ENCODE peak calls at places on chromosomes 12 and 14, in seven cellular contexts. One of them, this sample, is unnamed.

GRCh38 chr14:69326611-69327010 is 66.7 kb downstream of the GALNT16 start:
- DNase-seq in K562: no peak
- DNase-seq in SK-N-SH: no peak
- DNase-seq in H1: no peak
- DNase-seq in GM12892: no peak
- DNase-seq in GM12891: no peak
- DNase-seq in GM12878: no peak
- DNase-seq in this sample: no peak

GRCh38 chr12:58285551-58285950 is 344.2 kb downstream of the ATP23 start:
- DNase-seq in K562: no peak
- DNase-seq in SK-N-SH: no peak
- DNase-seq in H1: peak; percentile 54
- DNase-seq in GM12892: no peak
- DNase-seq in GM12891: no peak
- DNase-seq in GM12878: no peak
- DNase-seq in this sample: no peak

GRCh38 chr14:104135904-104136471 is 2.4 kb upstream of the KIF26A start:
- DNase-seq in K562: no peak
- DNase-seq in SK-N-SH: peak; percentile 90
- DNase-seq in H1: peak; percentile 70
- DNase-seq in GM12892: no peak
- DNase-seq in GM12891: no peak
- DNase-seq in GM12878: no peak
- DNase-seq in this sample: no peak

GRCh38 chr14:54136894-54137665 is 180.5 kb upstream of the BMP4 start:
- DNase-seq in K562: no peak
- DNase-seq in SK-N-SH: no peak
- DNase-seq in H1: no peak
- DNase-seq in GM12892: no peak
- DNase-seq in GM12891: no peak
- DNase-seq in GM12878: no peak
- DNase-seq in this sample: peak; percentile 47

GRCh38 chr12:52216807-52217206 is 16.2 kb upstream of the KRT7 start:
- DNase-seq in K562: no peak
- DNase-seq in SK-N-SH: no peak
- DNase-seq in H1: no peak
- DNase-seq in GM12892: no peak
- DNase-seq in GM12891: no peak
- DNase-seq in GM12878: no peak
- DNase-seq in this sample: no peak

GRCh38 chr12:75783093-75783877 is 248.3 kb downstream of the PHLDA1 start:
- DNase-seq in K562: no peak
- DNase-seq in SK-N-SH: no peak
- DNase-seq in H1: no peak
- DNase-seq in GM12892: no peak
- DNase-seq in GM12891: no peak
- DNase-seq in GM12878: no peak
- DNase-seq in this sample: no peak

GRCh38 chr14:21734457-21735074 is 60.9 kb upstream of the OR4E1 start:
- DNase-seq in K562: peak; percentile 19
- DNase-seq in SK-N-SH: peak; percentile 31
- DNase-seq in H1: no peak
- DNase-seq in GM12892: no peak
- DNase-seq in GM12891: peak; percentile 5
- DNase-seq in GM12878: peak; percentile 12
- DNase-seq in this sample: peak; percentile 75

GRCh38 chr14:34785223-34786006 is 71.0 kb upstream of the CFL2 start:
- DNase-seq in K562: no peak
- DNase-seq in SK-N-SH: no peak
- DNase-seq in H1: no peak
- DNase-seq in GM12892: peak; percentile 5
- DNase-seq in GM12891: peak; percentile 11
- DNase-seq in GM12878: no peak
- DNase-seq in this sample: no peak

GRCh38 chr12:123908884-123909807 is 63.5 kb downstream of the CCDC92 start:
- DNase-seq in K562: no peak
- DNase-seq in SK-N-SH: no peak
- DNase-seq in H1: no peak
- DNase-seq in GM12892: no peak
- DNase-seq in GM12891: no peak
- DNase-seq in GM12878: no peak
- DNase-seq in this sample: no peak

GRCh38 chr14:64191756-64192155 is 102.4 kb downstream of the ESR2 start:
- DNase-seq in K562: no peak
- DNase-seq in SK-N-SH: no peak
- DNase-seq in H1: no peak
- DNase-seq in GM12892: no peak
- DNase-seq in GM12891: no peak
- DNase-seq in GM12878: no peak
- DNase-seq in this sample: no peak

GRCh38 chr14:81991998-81992397 is 458.3 kb upstream of the SEL1L start:
- DNase-seq in K562: no peak
- DNase-seq in SK-N-SH: no peak
- DNase-seq in H1: no peak
- DNase-seq in GM12892: no peak
- DNase-seq in GM12891: no peak
- DNase-seq in GM12878: no peak
- DNase-seq in this sample: no peak

GRCh38 chr14:95482967-95483842 is 33.2 kb downstream of the SYNE3 start:
- DNase-seq in K562: no peak
- DNase-seq in SK-N-SH: no peak
- DNase-seq in H1: no peak
- DNase-seq in GM12892: no peak
- DNase-seq in GM12891: no peak
- DNase-seq in GM12878: no peak
- DNase-seq in this sample: peak; percentile 49

GRCh38 chr14:29865299-29865698 is 62.3 kb downstream of the PRKD1 start:
- DNase-seq in K562: no peak
- DNase-seq in SK-N-SH: no peak
- DNase-seq in H1: no peak
- DNase-seq in GM12892: no peak
- DNase-seq in GM12891: no peak
- DNase-seq in GM12878: no peak
- DNase-seq in this sample: no peak

GRCh38 chr12:97977870-97978269 is 515.3 kb downstream of the RMST start:
- DNase-seq in K562: no peak
- DNase-seq in SK-N-SH: peak; percentile 16
- DNase-seq in H1: no peak
- DNase-seq in GM12892: no peak
- DNase-seq in GM12891: no peak
- DNase-seq in GM12878: no peak
- DNase-seq in this sample: no peak

GRCh38 chr14:70721542-70721941 is 79.8 kb downstream of the TTC9 start:
- DNase-seq in K562: no peak
- DNase-seq in SK-N-SH: no peak
- DNase-seq in H1: no peak
- DNase-seq in GM12892: no peak
- DNase-seq in GM12891: no peak
- DNase-seq in GM12878: no peak
- DNase-seq in this sample: peak; percentile 40

GRCh38 chr14:31419179-31420012 is 954 bp downstream of the HEATR5A start:
- DNase-seq in K562: no peak
- DNase-seq in SK-N-SH: no peak
- DNase-seq in H1: no peak
- DNase-seq in GM12892: no peak
- DNase-seq in GM12891: peak; percentile 7
- DNase-seq in GM12878: no peak
- DNase-seq in this sample: no peak

GRCh38 chr14:55151601-55152000 is 22.5 kb downstream of the LGALS3 start:
- DNase-seq in K562: no peak
- DNase-seq in SK-N-SH: no peak
- DNase-seq in H1: no peak
- DNase-seq in GM12892: no peak
- DNase-seq in GM12891: no peak
- DNase-seq in GM12878: no peak
- DNase-seq in this sample: no peak

GRCh38 chr12:51442324-51442723 is 17.7 kb downstream of the SLC4A8 start:
- DNase-seq in K562: no peak
- DNase-seq in SK-N-SH: no peak
- DNase-seq in H1: no peak
- DNase-seq in GM12892: no peak
- DNase-seq in GM12891: no peak
- DNase-seq in GM12878: no peak
- DNase-seq in this sample: no peak

GRCh38 chr14:69996197-69996596 is 117.0 kb downstream of the SMOC1 start:
- DNase-seq in K562: no peak
- DNase-seq in SK-N-SH: no peak
- DNase-seq in H1: no peak
- DNase-seq in GM12892: no peak
- DNase-seq in GM12891: no peak
- DNase-seq in GM12878: no peak
- DNase-seq in this sample: no peak

GRCh38 chr14:51507556-51508511 is 143.9 kb upstream of the FRMD6 start:
- DNase-seq in K562: no peak
- DNase-seq in SK-N-SH: peak; percentile 68
- DNase-seq in H1: no peak
- DNase-seq in GM12892: no peak
- DNase-seq in GM12891: no peak
- DNase-seq in GM12878: no peak
- DNase-seq in this sample: no peak
- TF ChIP-seq TAF1 in K562: no peak
- TF ChIP-seq TAF1 in SK-N-SH: no peak
- TF ChIP-seq TAF1 in H1: no peak
- TF ChIP-seq TAF1 in GM12892: no peak
- TF ChIP-seq TAF1 in GM12891: no peak
- TF ChIP-seq TAF1 in GM12878: no peak
- TF ChIP-seq TAF1 in this sample: no peak

GRCh38 chr12:49059385-49060232 is 985 bp downstream of the KMT2D start:
- DNase-seq in K562: peak; percentile 55
- DNase-seq in SK-N-SH: no peak
- DNase-seq in H1: peak; percentile 66
- DNase-seq in GM12892: no peak
- DNase-seq in GM12891: peak; percentile 24
- DNase-seq in GM12878: no peak
- DNase-seq in this sample: no peak

GRCh38 chr12:49059063-49059384 is 1.6 kb downstream of the KMT2D start:
- DNase-seq in K562: no peak
- DNase-seq in SK-N-SH: peak; percentile 36
- DNase-seq in H1: no peak
- DNase-seq in GM12892: no peak
- DNase-seq in GM12891: no peak
- DNase-seq in GM12878: no peak
- DNase-seq in this sample: no peak

GRCh38 chr12:49055978-49056754 is 4.4 kb downstream of the KMT2D start:
- DNase-seq in K562: peak; percentile 84
- DNase-seq in SK-N-SH: peak; percentile 81
- DNase-seq in H1: no peak
- DNase-seq in GM12892: peak; percentile 74
- DNase-seq in GM12891: peak; percentile 80
- DNase-seq in GM12878: peak; percentile 65
- DNase-seq in this sample: peak; percentile 62

GRCh38 chr12:49058366-49059062 is 2.1 kb downstream of the KMT2D start:
- DNase-seq in K562: no peak
- DNase-seq in SK-N-SH: peak; percentile 27
- DNase-seq in H1: no peak
- DNase-seq in GM12892: no peak
- DNase-seq in GM12891: peak; percentile 5
- DNase-seq in GM12878: no peak
- DNase-seq in this sample: no peak

GRCh38 chr12:49057888-49058287 is 2.7 kb downstream of the KMT2D start:
- DNase-seq in K562: no peak
- DNase-seq in SK-N-SH: peak; percentile 13
- DNase-seq in H1: no peak
- DNase-seq in GM12892: no peak
- DNase-seq in GM12891: no peak
- DNase-seq in GM12878: no peak
- DNase-seq in this sample: no peak
- TF ChIP-seq TAF1 in K562: no peak
- TF ChIP-seq TAF1 in SK-N-SH: no peak
- TF ChIP-seq TAF1 in H1: no peak
- TF ChIP-seq TAF1 in GM12892: no peak
- TF ChIP-seq TAF1 in GM12891: no peak
- TF ChIP-seq TAF1 in GM12878: no peak
- TF ChIP-seq TAF1 in this sample: no peak

DNA sequence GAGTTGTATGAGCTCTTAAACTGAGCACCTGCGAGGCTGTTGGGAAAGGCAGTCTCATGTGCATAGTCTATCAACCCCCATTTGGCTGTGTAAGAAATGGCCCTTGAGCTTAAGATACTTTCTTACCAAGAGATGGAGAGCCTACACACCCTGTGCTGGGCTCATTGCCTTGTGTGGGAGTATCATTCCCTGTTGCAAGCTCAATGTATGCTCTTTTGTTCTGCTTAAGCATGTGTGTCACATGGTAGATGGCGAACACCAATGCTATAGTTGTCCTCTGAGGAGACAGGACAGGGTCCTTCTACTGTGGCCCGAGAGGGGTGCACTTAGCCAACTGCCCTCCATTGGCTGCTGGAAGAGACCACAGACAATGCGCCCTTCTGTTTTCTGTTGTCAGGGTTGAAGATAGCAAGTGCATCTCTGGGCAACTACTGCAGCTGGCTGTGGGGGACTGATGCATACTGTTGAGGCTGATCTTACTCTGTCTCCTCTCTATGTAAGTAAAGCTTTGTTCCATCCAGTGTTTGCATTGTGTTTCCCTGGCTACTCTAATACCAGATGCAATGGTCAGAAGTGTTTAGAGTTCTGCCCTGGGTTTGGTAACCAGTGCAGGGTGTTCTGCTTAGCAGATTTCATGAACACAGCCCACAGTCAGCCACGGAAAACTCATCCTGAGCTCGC is 79.5 kb downstream of the PTPRB start:
- DNase-seq in K562: no peak
- DNase-seq in SK-N-SH: no peak
- DNase-seq in H1: no peak
- DNase-seq in GM12892: no peak
- DNase-seq in GM12891: no peak
- DNase-seq in GM12878: no peak
- DNase-seq in this sample: peak; percentile 52
- TF ChIP-seq TAF1 in K562: no peak
- TF ChIP-seq TAF1 in SK-N-SH: no peak
- TF ChIP-seq TAF1 in H1: no peak
- TF ChIP-seq TAF1 in GM12892: no peak
- TF ChIP-seq TAF1 in GM12891: no peak
- TF ChIP-seq TAF1 in GM12878: no peak
- TF ChIP-seq TAF1 in this sample: no peak

GRCh38 chr12:105977256-105978051 is 161.3 kb downstream of the NUAK1 start:
- DNase-seq in K562: no peak
- DNase-seq in SK-N-SH: no peak
- DNase-seq in H1: no peak
- DNase-seq in GM12892: no peak
- DNase-seq in GM12891: no peak
- DNase-seq in GM12878: no peak
- DNase-seq in this sample: no peak

GRCh38 chr12:105978276-105978675 is 160.5 kb downstream of the NUAK1 start:
- DNase-seq in K562: no peak
- DNase-seq in SK-N-SH: no peak
- DNase-seq in H1: no peak
- DNase-seq in GM12892: no peak
- DNase-seq in GM12891: no peak
- DNase-seq in GM12878: no peak
- DNase-seq in this sample: no peak

GRCh38 chr12:105980533-105980932 is 158.2 kb downstream of the NUAK1 start:
- DNase-seq in K562: no peak
- DNase-seq in SK-N-SH: no peak
- DNase-seq in H1: peak; percentile 41
- DNase-seq in GM12892: no peak
- DNase-seq in GM12891: no peak
- DNase-seq in GM12878: no peak
- DNase-seq in this sample: no peak

GRCh38 chr12:105980048-105980447 is 158.7 kb downstream of the NUAK1 start:
- DNase-seq in K562: no peak
- DNase-seq in SK-N-SH: no peak
- DNase-seq in H1: no peak
- DNase-seq in GM12892: no peak
- DNase-seq in GM12891: no peak
- DNase-seq in GM12878: no peak
- DNase-seq in this sample: no peak

GRCh38 chr12:105978686-105979085 is 160.1 kb downstream of the NUAK1 start:
- DNase-seq in K562: no peak
- DNase-seq in SK-N-SH: no peak
- DNase-seq in H1: no peak
- DNase-seq in GM12892: no peak
- DNase-seq in GM12891: no peak
- DNase-seq in GM12878: no peak
- DNase-seq in this sample: no peak
- TF ChIP-seq TAF1 in K562: no peak
- TF ChIP-seq TAF1 in SK-N-SH: no peak
- TF ChIP-seq TAF1 in H1: no peak
- TF ChIP-seq TAF1 in GM12892: no peak
- TF ChIP-seq TAF1 in GM12891: no peak
- TF ChIP-seq TAF1 in GM12878: no peak
- TF ChIP-seq TAF1 in this sample: no peak

This sample was measured in HepG2.